ENCODE peak calls at places on chromosome 18, in six cellular contexts. C is esophagus squamous epithelium, O is nephron progenitor cell, N is SK-N-SH, Z is GM13976, G is mammary epithelial cell. I is an unnamed sample.

GRCh38 chr18:38329145-38329544 is 763.5 kb upstream of the CELF4 start:
- DNase-seq in O (no peak), G (no peak), Z (no peak), C (no peak), N (no peak), I (no peak)

GRCh38 chr18:60684843-60685513 is 312.4 kb upstream of the MC4R start:
- DNase-seq in N (peak; percentile 34), Z (peak; percentile 16), O (no peak), G (peak; percentile 17), C (no peak), I (no peak)

GRCh38 chr18:59763541-59764136 is 66.4 kb upstream of the CCBE1 start:
- DNase-seq in G (no peak), N (no peak), C (no peak), Z (no peak), O (no peak), I (no peak)

GRCh38 chr18:67358947-67359346 is 157.6 kb downstream of the DSEL start:
- DNase-seq in N (no peak), O (no peak), C (no peak), G (no peak), Z (no peak), I (no peak)

GRCh38 chr18:62183578-62184195 is 3.2 kb downstream of the PIGN start:
- DNase-seq in G (peak; percentile 40), Z (peak; percentile 41), O (peak; percentile 30), C (no peak), N (peak; percentile 30), I (no peak)

GRCh38 chr18:49849331-49850217 is 36.2 kb upstream of the ACAA2 start:
- DNase-seq in N (no peak), O (peak; percentile 26), G (peak; percentile 98), Z (no peak), C (no peak), I (peak; percentile 42)

GRCh38 chr18:62249478-62250097 is 62.5 kb downstream of the RELCH start:
- DNase-seq in Z (peak; percentile 46), O (peak; percentile 69), N (peak; percentile 32), G (peak; percentile 57), C (peak; percentile 1), I (peak; percentile 82)

GRCh38 chr18:3889803-3890202 is 439.8 kb downstream of the TGIF1 start:
- DNase-seq in G (peak; percentile 67), Z (no peak), O (no peak), N (no peak), C (no peak), I (no peak)

GRCh38 chr18:25434771-25435461 is 83.0 kb upstream of the ZNF521 start:
- DNase-seq in G (no peak), O (no peak), C (no peak), Z (no peak), N (no peak), I (no peak)

GRCh38 chr18:23539911-23540475 is 36.7 kb downstream of the RMC1 start:
- DNase-seq in G (no peak), O (no peak), C (no peak), Z (no peak), N (no peak), I (no peak)

GRCh38 chr18:63319383-63320040 is at the start of gene BCL2:
- DNase-seq in O (no peak), C (no peak), N (no peak), G (peak; percentile 32), Z (no peak), I (no peak)

GRCh38 chr18:79845164-79845563 is 47.4 kb downstream of the KCNG2 start:
- DNase-seq in C (no peak), G (no peak), O (no peak), Z (no peak), N (no peak), I (no peak)

GRCh38 chr18:48896875-48897511 is 53.8 kb downstream of the SMAD7 start:
- DNase-seq in C (no peak), N (no peak), Z (peak; percentile 75), G (peak; percentile 22), O (no peak), I (no peak)

GRCh38 chr18:37375181-37375580 is 190.4 kb downstream of the CELF4 start:
- DNase-seq in C (no peak), G (no peak), O (no peak), N (no peak), Z (no peak), I (no peak)

GRCh38 chr18:63832470-63832869 is 55.0 kb upstream of the SERPINB2 start:
- DNase-seq in Z (no peak), N (no peak), O (no peak), C (no peak), G (peak; percentile 85), I (no peak)

GRCh38 chr18:74402806-74403433 is 54.2 kb downstream of the DIPK1C start:
- DNase-seq in G (no peak), C (no peak), O (no peak), Z (no peak), N (no peak), I (no peak)

GRCh38 chr18:75170022-75170789 is 38.7 kb downstream of the PTGR3 start:
- DNase-seq in N (no peak), Z (no peak), G (no peak), O (no peak), C (no peak), I (no peak)

GRCh38 chr18:50454379-50455005 is 79.6 kb downstream of the SKA1 start:
- DNase-seq in O (no peak), G (peak; percentile 64), Z (no peak), C (no peak), N (no peak), I (no peak)

GRCh38 chr18:29594494-29594893 is 1417.6 kb upstream of the CDH2 start:
- DNase-seq in Z (no peak), G (no peak), O (no peak), C (no peak), N (no peak), I (no peak)

GRCh38 chr18:49017813-49018552 is 67.2 kb upstream of the SMAD7 start:
- DNase-seq in N (peak; percentile 22), G (no peak), C (no peak), Z (peak; percentile 21), O (no peak), I (no peak)

GRCh38 chr18:29184654-29185053 is 1007.7 kb upstream of the CDH2 start:
- DNase-seq in Z (no peak), C (no peak), O (no peak), N (no peak), G (peak; percentile 16), I (no peak)

GRCh38 chr18:57910817-57911216 is 107.7 kb upstream of the ATP8B1 start:
- DNase-seq in G (no peak), N (no peak), O (peak; percentile 34), C (no peak), Z (peak; percentile 41), I (no peak)

GRCh38 chr18:46829947-46830346 is 73.1 kb upstream of the ST8SIA5 start:
- DNase-seq in C (no peak), G (no peak), N (no peak), O (no peak), Z (no peak), I (no peak)

GRCh38 chr18:23626451-23627279 is 36.0 kb downstream of the ANKRD29 start:
- DNase-seq in C (no peak), O (no peak), Z (no peak), N (no peak), G (peak; percentile 48), I (no peak)

GRCh38 chr18:61471832-61472406 is 138.7 kb downstream of the CDH20 start:
- DNase-seq in Z (no peak), N (no peak), G (no peak), O (no peak), C (no peak), I (no peak)

GRCh38 chr18:2970762-2971659 is 41.9 kb downstream of the LPIN2 start:
- DNase-seq in Z (no peak), O (no peak), N (no peak), C (no peak), G (no peak), I (no peak)

GRCh38 chr18:73240899-73241298 is 373.1 kb upstream of the NETO1 start:
- DNase-seq in O (no peak), G (no peak), C (no peak), Z (no peak), N (no peak), I (no peak)

DNA sequence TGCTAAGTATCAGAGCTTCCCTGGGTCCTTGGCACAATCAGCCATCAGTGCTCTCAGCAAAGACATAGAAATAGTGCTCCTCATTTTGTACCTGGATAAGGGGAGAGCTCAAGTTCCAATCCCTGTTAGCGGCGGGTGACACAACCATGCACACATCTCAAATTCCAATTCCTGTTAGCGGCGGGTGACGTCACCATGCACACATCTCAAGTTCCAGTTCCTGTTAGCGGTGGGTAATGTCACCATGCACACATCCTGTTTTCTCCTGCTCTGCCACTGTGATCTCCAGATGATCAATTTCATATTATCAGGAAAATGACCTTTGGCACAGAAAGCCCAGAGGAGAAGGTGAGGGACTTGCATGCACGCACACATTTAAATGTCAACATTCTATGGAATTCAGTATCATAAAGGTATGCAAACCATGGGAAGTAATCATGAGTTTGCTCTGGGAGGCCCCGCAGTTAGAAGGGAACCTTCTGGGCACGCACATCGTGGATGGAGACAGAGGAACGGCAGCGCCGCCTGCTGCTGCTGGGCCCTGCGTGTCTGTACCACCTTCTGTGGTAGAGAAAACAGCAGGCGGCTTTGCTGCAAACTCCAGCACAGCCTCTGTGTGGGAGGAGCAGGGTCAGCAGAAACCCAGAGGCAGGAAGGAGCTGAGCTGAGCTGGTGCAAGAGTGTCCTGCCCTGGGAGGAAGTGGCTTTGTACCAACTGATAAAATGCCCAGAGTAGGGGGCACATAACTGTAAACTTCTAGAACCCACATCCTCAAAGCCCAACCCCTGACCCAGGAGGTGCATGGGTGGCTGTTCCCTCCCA is 77.8 kb downstream of the MBP start:
- DNase-seq in C (peak; percentile 56), N (peak; percentile 69), G (no peak), O (peak; percentile 65), Z (peak; percentile 87), I (no peak)
- TF ChIP-seq CTCF in C (peak; percentile 54), N (peak; percentile 56), G (peak; percentile 54), O (peak; percentile 43), Z (peak; percentile 89), I (no peak)

GRCh38 chr18:52992041-52992440 is 652.0 kb downstream of the DCC start:
- DNase-seq in Z (no peak), N (peak; percentile 2), C (no peak), O (no peak), G (no peak), I (no peak)
- TF ChIP-seq CTCF in Z (no peak), N (peak; percentile 19), C (no peak), O (peak; percentile 22), G (peak; percentile 16), I (no peak)

GRCh38 chr18:5456577-5457466 is 87.0 kb downstream of the EPB41L3 start:
- DNase-seq in Z (no peak), C (no peak), O (peak; percentile 21), N (peak; percentile 24), G (no peak), I (no peak)
- TF ChIP-seq CTCF in Z (no peak), C (no peak), O (peak; percentile 47), N (peak; percentile 37), G (no peak), I (no peak)

GRCh38 chr18:11932393-11932792 is 24.3 kb upstream of the MPPE1 start:
- DNase-seq in C (no peak), Z (no peak), O (no peak), G (no peak), N (no peak), I (no peak)

DNA sequence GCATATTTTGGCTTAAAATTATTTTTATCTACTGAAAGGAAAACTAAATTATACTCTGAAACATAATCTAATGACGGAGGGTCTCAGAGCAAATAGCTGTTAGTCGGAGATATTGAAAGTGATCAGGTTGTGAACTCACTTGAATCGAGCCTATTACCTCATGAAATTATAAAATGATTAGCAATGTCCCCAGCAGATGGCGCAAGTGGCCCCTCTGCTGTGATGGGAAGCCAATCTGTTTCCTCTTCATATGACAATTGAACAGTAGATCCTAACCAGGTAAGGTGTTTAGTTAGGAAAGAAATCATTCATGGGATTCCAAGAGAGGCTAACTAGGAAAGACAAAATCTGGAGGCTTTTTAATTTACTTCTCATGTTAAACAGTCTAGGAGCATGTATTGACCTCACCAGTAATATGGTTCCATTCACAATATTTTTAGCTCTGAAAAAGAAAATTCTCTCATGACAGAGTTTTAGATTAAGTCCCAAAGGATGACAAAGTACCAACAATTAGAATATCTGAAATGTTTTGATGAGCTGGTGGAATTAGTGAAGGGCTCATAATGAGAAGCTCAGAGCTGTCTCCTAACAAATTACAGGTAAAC is 29.9 kb upstream of the MPPE1 start:
- DNase-seq in Z (peak; percentile 83), O (peak; percentile 79), C (no peak), N (peak; percentile 72), G (peak; percentile 47), I (peak; percentile 93)
- TF ChIP-seq CTCF in Z (peak; percentile 57), O (peak; percentile 85), C (peak; percentile 88), N (peak; percentile 87), G (peak; percentile 83), I (no peak)

I was measured in omental fat pad.